ENCODE peak calls at places on chromosome 11, in nine cellular contexts. S, G, C, O, V, B, Q, H and L are unnamed samples.
A peak's percentile ranks its signal among the peaks of the same experiment; 100 is the strongest.

GRCh38 chr11:78337554-78337924 is 80.1 kb downstream of the GAB2 start:
- DNase-seq in V (no peak), G (no peak), Q (no peak), S (no peak), H (no peak), O (no peak), C (no peak), B (no peak), L (no peak)

GRCh38 chr11:83687787-83688186 is 401.6 kb upstream of the CCDC90B start:
- DNase-seq in Q (no peak), G (no peak), H (no peak), B (no peak), C (no peak), V (no peak), S (no peak), O (no peak), L (no peak)

GRCh38 chr11:44464741-44465140 is 100.7 kb upstream of the CD82 start:
- DNase-seq in H (no peak), B (no peak), C (no peak), O (no peak), Q (no peak), V (no peak), S (no peak), G (no peak), L (no peak)

GRCh38 chr11:126398721-126399120 is 43.2 kb downstream of the ST3GAL4 start:
- DNase-seq in B (no peak), H (no peak), Q (no peak), O (no peak), V (no peak), G (no peak), S (no peak), C (no peak), L (no peak)

GRCh38 chr11:59201376-59201775 is 11.4 kb downstream of the MPEG1 start:
- DNase-seq in H (no peak), V (no peak), S (no peak), Q (no peak), G (no peak), O (no peak), C (no peak), B (no peak), L (no peak)

GRCh38 chr11:115215694-115216615 is 288.3 kb downstream of the CADM1 start:
- DNase-seq in V (no peak), G (peak; percentile 43), S (peak; percentile 13), H (no peak), B (no peak), C (no peak), O (no peak), Q (no peak), L (peak; percentile 39)

GRCh38 chr11:125244166-125244565 is 79.6 kb downstream of the PKNOX2 start:
- DNase-seq in S (no peak), Q (no peak), O (peak; percentile 54), B (no peak), V (no peak), C (no peak), G (no peak), H (no peak), L (no peak)

GRCh38 chr11:11789735-11790369 is 51.9 kb upstream of the USP47 start:
- DNase-seq in C (peak; percentile 31), B (no peak), S (no peak), O (no peak), G (peak; percentile 58), Q (peak; percentile 18), V (peak; percentile 19), H (no peak), L (peak; percentile 22)

GRCh38 chr11:74696932-74697687 is 34.1 kb downstream of the CHRDL2 start:
- DNase-seq in S (no peak), H (no peak), B (no peak), V (peak; percentile 74), G (no peak), O (peak; percentile 94), Q (peak; percentile 95), C (peak; percentile 95), L (no peak)

GRCh38 chr11:9459573-9460321 is 1.1 kb upstream of the ZNF143 start:
- DNase-seq in C (peak; percentile 69), B (peak; percentile 20), Q (peak; percentile 67), G (peak; percentile 22), H (peak; percentile 31), O (no peak), V (peak; percentile 75), S (peak; percentile 13), L (peak; percentile 59)

GRCh38 chr11:36508743-36509142 is 1.3 kb downstream of the TRAF6 start:
- DNase-seq in G (no peak), O (no peak), S (no peak), C (no peak), Q (no peak), B (no peak), V (peak; percentile 9), H (no peak), L (no peak)

GRCh38 chr11:117868815-117869642 is 7.4 kb downstream of the FXYD6 start:
- DNase-seq in G (no peak), S (no peak), B (no peak), Q (no peak), H (no peak), O (no peak), V (no peak), C (no peak), L (no peak)

GRCh38 chr11:69878144-69878883 is 59.1 kb upstream of the FGF3 start:
- DNase-seq in C (no peak), B (no peak), V (no peak), O (peak; percentile 62), S (no peak), Q (no peak), H (no peak), G (no peak), L (no peak)

GRCh38 chr11:2216400-2217064 is 44.9 kb upstream of the TH start:
- DNase-seq in H (no peak), Q (no peak), V (no peak), S (no peak), O (peak; percentile 35), C (no peak), G (no peak), B (no peak), L (no peak)

GRCh38 chr11:128291043-128291442 is 296.3 kb downstream of the ETS1 start:
- DNase-seq in S (no peak), V (no peak), O (no peak), C (no peak), G (no peak), B (no peak), H (no peak), Q (no peak), L (no peak)